ENCODE peak calls at places on chromosome 15, in nine cellular contexts. Y is activated naive CD8-positive, alpha-beta T cell treated with anti-CD3 and anti-CD28 coated beads, Interleukin-2, amount 10 ng/mL, durations not matched to agents 7 days and 5 days; B is CD4-positive, alpha-beta T cell; S is left lung; F is activated CD4-positive, alpha-beta T cell treated with anti-CD3 and anti-CD28 coated beads for 36 hours; J is stimulated activated naive CD8-positive, alpha-beta T cell treated with anti-CD3 and anti-CD28 coated beads, Interleukin-15, Interleukin-2, amounts not matched to agents 100 U/mL and 50 U/mL, for 24 hours; V is right cardiac atrium; T is activated T-cell treated with anti-CD3 and anti-CD28 coated beads, Interleukin-2, amount 50 U/mL, for 4 hours; I is natural killer cell. O is an unnamed sample.

GRCh38 chr15:48602358-48603122 is 43.0 kb downstream of the FBN1 start:
- ATAC-seq in Y (no peak), B (no peak), S (no peak), F (no peak), J (no peak), V (peak), T (no peak), I (no peak), O (peak)

GRCh38 chr15:42984534-42985034 is 64.0 kb upstream of the TTBK2 start:
- ATAC-seq in Y (no peak), B (no peak), S (no peak), F (no peak), J (no peak), V (no peak), T (no peak), I (no peak), O (peak)

GRCh38 chr15:96351801-96352593 is 21.5 kb downstream of the NR2F2 start:
- ATAC-seq in Y (no peak), B (no peak), S (no peak), F (no peak), J (no peak), V (peak), T (no peak), I (no peak), O (peak)

GRCh38 chr15:61422773-61423172 is 193.7 kb upstream of the RORA start:
- ATAC-seq in Y (no peak), B (no peak), S (no peak), F (no peak), J (no peak), V (no peak), T (no peak), I (no peak), O (no peak)

GRCh38 chr15:48679952-48680351 is 34.4 kb upstream of the FBN1 start:
- ATAC-seq in Y (no peak), B (no peak), S (no peak), F (no peak), J (no peak), V (no peak), T (no peak), I (no peak), O (no peak)

GRCh38 chr15:31256385-31257265 is 70.0 kb upstream of the KLF13 start:
- ATAC-seq in Y (no peak), B (no peak), S (no peak), F (no peak), J (peak), V (no peak), T (peak), I (peak), O (no peak)

GRCh38 chr15:47820780-47821319 is 103.5 kb downstream of the SEMA6D start:
- ATAC-seq in Y (no peak), B (no peak), S (peak), F (peak), J (no peak), V (peak), T (no peak), I (no peak), O (peak)

GRCh38 chr15:58380280-58380945 is 51.4 kb upstream of the LIPC start:
- ATAC-seq in Y (no peak), B (no peak), S (no peak), F (no peak), J (no peak), V (no peak), T (no peak), I (no peak), O (no peak)

GRCh38 chr15:64045106-64045435 is 1.2 kb downstream of the DAPK2 start:
- ATAC-seq in Y (no peak), B (no peak), S (peak), F (no peak), J (no peak), V (peak), T (no peak), I (no peak), O (no peak)

GRCh38 chr15:64571857-64572291 is 111.5 kb downstream of the ZNF609 start:
- ATAC-seq in Y (no peak), B (peak), S (peak), F (no peak), J (peak), V (no peak), T (no peak), I (no peak), O (no peak)

GRCh38 chr15:64229129-64229724 is 66.4 kb upstream of the PPIB start:
- ATAC-seq in Y (peak), B (no peak), S (no peak), F (no peak), J (peak), V (no peak), T (no peak), I (peak), O (no peak)

O was measured in SK-N-SH treated with all-trans-retinoic acid at 6 μM for 48 hours.